ENCODE peak calls at places on chromosomes 11 and 22, in nine cellular contexts. M, O, U, P, F, B, T, L and Y are unnamed samples.

GRCh38 chr22:19930537-19931486 is 10.8 kb upstream of the COMT start:
- DNase-seq in T (no peak), U (no peak), B (no peak), L (no peak), P (no peak), F (no peak), M (no peak), O (no peak), Y (no peak)

GRCh38 chr11:113705871-113706654 is at the start of gene TMPRSS5:
- DNase-seq in P (no peak), F (no peak), U (no peak), O (no peak), T (peak; percentile 20), B (no peak), M (no peak), L (no peak), Y (no peak)

GRCh38 chr11:123765601-123766000 is 11.3 kb upstream of the OR6X1 start:
- DNase-seq in M (no peak), T (no peak), F (no peak), B (no peak), O (no peak), L (no peak), U (no peak), P (no peak), Y (no peak)

GRCh38 chr11:69531717-69532088 is 50.2 kb downstream of the LINC01488 start:
- DNase-seq in T (no peak), M (no peak), B (no peak), F (no peak), U (no peak), P (no peak), L (no peak), O (no peak), Y (no peak)

GRCh38 chr11:78417175-78417887 is at the start of gene GAB2:
- DNase-seq in B (peak; percentile 36), M (peak; percentile 48), T (no peak), F (no peak), L (no peak), U (no peak), P (no peak), O (peak; percentile 88), Y (no peak)

GRCh38 chr22:37242395-37242918 is 1.6 kb downstream of the RAC2 start:
- DNase-seq in L (peak; percentile 40), T (no peak), P (no peak), O (peak; percentile 87), M (peak; percentile 61), B (peak; percentile 51), U (peak; percentile 54), F (peak; percentile 32), Y (peak; percentile 23)

GRCh38 chr11:104093426-104094280 is 57.2 kb downstream of the DDI1 start:
- DNase-seq in M (no peak), T (no peak), U (no peak), L (no peak), O (no peak), B (no peak), F (no peak), P (no peak), Y (peak; percentile 27)

GRCh38 chr22:24474221-24474620 is 20.9 kb upstream of the UPB1 start:
- DNase-seq in P (no peak), M (no peak), L (peak; percentile 96), U (no peak), O (no peak), B (peak; percentile 84), F (no peak), T (no peak), Y (no peak)

GRCh38 chr11:82823635-82824614 is 76.3 kb downstream of the PRCP start:
- DNase-seq in L (peak; percentile 12), U (no peak), O (no peak), M (no peak), T (no peak), F (no peak), P (no peak), B (no peak), Y (no peak)

GRCh38 chr11:10602945-10603344 is 34.5 kb upstream of the LYVE1 start:
- DNase-seq in P (no peak), B (no peak), F (no peak), L (no peak), O (no peak), M (no peak), U (no peak), T (no peak), Y (no peak)

GRCh38 chr11:2481253-2481652 is 36.4 kb downstream of the KCNQ1 start:
- DNase-seq in T (no peak), B (no peak), F (no peak), U (no peak), P (no peak), M (no peak), O (no peak), L (no peak), Y (no peak)

GRCh38 chr22:27572267-27572666 is 229.3 kb downstream of the MN1 start:
- DNase-seq in L (no peak), O (no peak), U (no peak), B (no peak), P (no peak), F (no peak), M (no peak), T (no peak), Y (no peak)

GRCh38 chr22:37021710-37022482 is 2.4 kb downstream of the MPST start:
- DNase-seq in B (peak; percentile 31), U (no peak), M (peak; percentile 47), F (no peak), O (peak; percentile 59), T (peak; percentile 86), L (peak; percentile 25), P (peak; percentile 38), Y (peak; percentile 58)

GRCh38 chr11:75461136-75461535 is 28.1 kb upstream of the KLHL35 start:
- DNase-seq in U (no peak), L (no peak), B (no peak), M (no peak), O (peak; percentile 26), F (no peak), T (no peak), P (no peak), Y (no peak)

GRCh38 chr11:131924446-131925240 is 554.2 kb downstream of the NTM start:
- DNase-seq in U (no peak), O (no peak), F (no peak), T (no peak), L (peak; percentile 81), P (no peak), M (no peak), B (peak; percentile 81), Y (no peak)

GRCh38 chr22:32562396-32562795 is 87.8 kb downstream of the FBXO7 start:
- DNase-seq in T (no peak), L (no peak), F (no peak), P (no peak), O (no peak), U (no peak), M (no peak), B (no peak), Y (no peak)

GRCh38 chr22:37657590-37658132 is 862 bp upstream of the PDXP start:
- DNase-seq in B (peak; percentile 11), M (no peak), O (no peak), L (no peak), U (no peak), F (no peak), P (no peak), T (peak; percentile 51), Y (peak; percentile 23)

GRCh38 chr22:39471421-39472141 is 14.8 kb downstream of the MGAT3 start:
- DNase-seq in M (no peak), U (no peak), L (peak; percentile 42), P (no peak), B (no peak), F (no peak), T (peak; percentile 36), O (no peak), Y (peak; percentile 93)

GRCh38 chr11:95256204-95256819 is 25.3 kb upstream of the SESN3 start:
- DNase-seq in T (no peak), L (peak; percentile 51), B (no peak), F (no peak), U (no peak), P (no peak), M (no peak), O (no peak), Y (peak; percentile 82)

GRCh38 chr22:18059991-18060390 is 17.8 kb upstream of the PEX26 start:
- DNase-seq in B (no peak), U (no peak), F (no peak), P (no peak), T (no peak), O (no peak), M (no peak), L (no peak), Y (no peak)

GRCh38 chr11:102680945-102681344 is 24.6 kb downstream of the MMP27 start:
- DNase-seq in F (peak; percentile 43), P (no peak), O (no peak), B (no peak), U (peak; percentile 38), L (peak; percentile 12), M (peak; percentile 21), T (no peak), Y (peak; percentile 16)

GRCh38 chr11:63765688-63766241 is 2.8 kb downstream of the ZFTA start:
- DNase-seq in B (no peak), P (no peak), T (no peak), U (no peak), O (peak; percentile 72), F (peak; percentile 25), L (no peak), M (peak; percentile 21), Y (no peak)

GRCh38 chr22:43479962-43480361 is 68.1 kb downstream of the MPPED1 start:
- DNase-seq in F (no peak), L (no peak), U (no peak), O (no peak), T (no peak), B (no peak), P (no peak), M (no peak), Y (no peak)
- H3K4me1 ChIP-seq in F (no peaks in the 10 kb centered on the region), L (no peaks in the 10 kb centered on the region), U (no peaks in the 10 kb centered on the region), O (no peaks in the 10 kb centered on the region), T (peaks cover 8% of the 10 kb centered on the region), B (no peaks in the 10 kb centered on the region), P (peaks cover 2% of the 10 kb centered on the region), M (no peaks in the 10 kb centered on the region), Y (no peaks in the 10 kb centered on the region)

DNA sequence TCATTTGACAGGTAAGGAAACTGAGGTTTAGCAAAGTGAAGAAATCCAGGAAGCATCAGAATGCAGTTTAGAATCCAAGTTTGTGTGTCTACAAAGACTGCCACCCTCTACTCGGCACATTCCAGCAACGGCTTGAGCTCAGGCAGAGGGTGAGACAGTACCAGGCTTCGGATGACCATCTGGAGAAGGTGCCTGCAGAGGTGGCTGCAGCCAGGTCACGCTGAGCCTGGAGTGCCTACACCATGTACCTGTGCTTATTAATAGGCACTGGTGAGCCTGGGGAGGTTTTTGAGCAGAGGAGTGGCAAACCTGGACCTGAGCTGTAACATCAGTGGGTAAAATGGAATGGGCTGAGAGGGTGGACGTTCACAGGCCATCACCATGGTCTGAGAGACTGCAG is 4.7 kb downstream of the FXYD6 start:
- DNase-seq in M (no peak), F (no peak), U (no peak), B (no peak), P (no peak), T (no peak), O (no peak), L (no peak), Y (no peak)
- H3K4me1 ChIP-seq in M (peaks cover 13% of the 10 kb centered on the region), F (peaks cover 20% of the 10 kb centered on the region), U (peaks cover 20% of the 10 kb centered on the region), B (no peaks in the 10 kb centered on the region), P (peaks cover 23% of the 10 kb centered on the region), T (peaks cover 57% of the 10 kb centered on the region), O (peaks cover 15% of the 10 kb centered on the region), L (no peaks in the 10 kb centered on the region), Y (peaks cover 43% of the 10 kb centered on the region)

GRCh38 chr22:22368516-22368915 is 123.9 kb downstream of the VPREB1 start:
- DNase-seq in U (no peak), O (no peak), T (no peak), F (no peak), P (no peak), M (no peak), B (no peak), L (no peak), Y (no peak)
- H3K4me1 ChIP-seq in U (no peaks in the 10 kb centered on the region), O (no peaks in the 10 kb centered on the region), T (peaks cover 7% of the 10 kb centered on the region), F (no peaks in the 10 kb centered on the region), P (no peaks in the 10 kb centered on the region), M (peaks cover 3% of the 10 kb centered on the region), B (no peaks in the 10 kb centered on the region), L (no peaks in the 10 kb centered on the region), Y (no peaks in the 10 kb centered on the region)

GRCh38 chr22:41564563-41564962 is 3.8 kb downstream of the CSDC2 start:
- DNase-seq in U (no peak), P (no peak), T (no peak), O (no peak), M (no peak), B (peak; percentile 66), L (peak; percentile 43), F (no peak), Y (no peak)
- H3K4me1 ChIP-seq in U (peaks cover 49% of the 10 kb centered on the region), P (peaks cover 20% of the 10 kb centered on the region), T (peaks cover 12% of the 10 kb centered on the region), O (peaks cover 21% of the 10 kb centered on the region), M (peaks cover 12% of the 10 kb centered on the region), B (peaks cover 26% of the 10 kb centered on the region), L (peaks cover 15% of the 10 kb centered on the region), F (no peaks in the 10 kb centered on the region), Y (peaks cover 32% of the 10 kb centered on the region)